ENCODE peak calls at places on chromosome 15, in ten cellular contexts. K is RWPE1, S is fibroblast of pulmonary artery, Z is coronary artery, W is fibroblast of lung, A is GM20000, P is A549, D is upper lobe of left lung, M is AG09309, E is left ventricle myocardium inferior. G is an unnamed sample.

GRCh38 chr15:86333819-86334218 is 254.1 kb downstream of the AGBL1 start:
- DNase-seq in P (no peak), W (no peak), E (no peak), D (no peak), S (no peak), Z (no peak), A (no peak), K (no peak), M (no peak), G (no peak)

GRCh38 chr15:94582368-94582767 is 351.0 kb downstream of the MCTP2 start:
- DNase-seq in W (no peak), E (no peak), K (peak), S (peak), P (peak), M (no peak), A (peak), D (no peak), Z (no peak), G (no peak)

GRCh38 chr15:63896336-63897115 is 62.8 kb upstream of the HERC1 start:
- DNase-seq in A (peak), E (no peak), P (peak), D (no peak), W (peak), M (peak), S (peak), K (no peak), Z (no peak), G (no peak)

GRCh38 chr15:79682285-79682684 is 214.5 kb downstream of the MTHFS start:
- DNase-seq in S (peak), E (peak), M (peak), P (peak), K (peak), Z (no peak), W (peak), A (no peak), D (no peak), G (no peak)

GRCh38 chr15:101102746-101103145 is 149.1 kb downstream of the CHSY1 start:
- DNase-seq in Z (no peak), E (no peak), K (no peak), A (no peak), P (no peak), S (no peak), D (no peak), W (no peak), M (no peak), G (no peak)

GRCh38 chr15:84748274-84749110 is at the start of gene ZNF592:
- DNase-seq in Z (peak), W (peak), A (peak), D (peak), S (peak), K (peak), M (no peak), E (peak), P (peak), G (peak)

GRCh38 chr15:58016776-58017175 is 48.7 kb downstream of the ALDH1A2 start:
- DNase-seq in A (no peak), K (no peak), P (no peak), S (no peak), M (no peak), E (no peak), Z (no peak), W (no peak), D (no peak), G (no peak)

GRCh38 chr15:58260186-58260910 is 122.2 kb downstream of the AQP9 start:
- DNase-seq in Z (no peak), E (peak), A (no peak), P (no peak), D (no peak), M (no peak), S (no peak), W (no peak), K (peak), G (no peak)

GRCh38 chr15:91882858-91883586 is 29.5 kb downstream of the SLCO3A1 start:
- DNase-seq in P (no peak), E (peak), S (no peak), K (no peak), W (peak), Z (no peak), M (no peak), D (no peak), A (no peak), G (no peak)

GRCh38 chr15:44712108-44713005 is 1.0 kb downstream of the B2M start:
- DNase-seq in M (peak), E (peak), S (peak), Z (peak), K (peak), P (peak), A (no peak), D (peak), W (peak), G (no peak)

GRCh38 chr15:80264031-80264430 is 12.0 kb upstream of the CTXND1 start:
- DNase-seq in P (no peak), W (peak), K (no peak), M (no peak), S (peak), A (no peak), Z (no peak), D (no peak), E (no peak), G (no peak)

GRCh38 chr15:91113036-91113435 is 13.0 kb downstream of the SV2B start:
- DNase-seq in D (no peak), E (no peak), S (no peak), M (no peak), W (no peak), A (no peak), P (no peak), K (no peak), Z (no peak), G (no peak)

GRCh38 chr15:29471306-29471705 is 201.7 kb upstream of the NSMCE3 start:
- DNase-seq in K (no peak), Z (no peak), A (no peak), S (no peak), W (no peak), D (no peak), M (no peak), E (no peak), P (no peak), G (no peak)

GRCh38 chr15:73628976-73629854 is 4.0 kb downstream of the NPTN start:
- DNase-seq in W (no peak), S (no peak), M (no peak), D (no peak), A (no peak), Z (no peak), P (no peak), K (peak), E (no peak), G (no peak)

GRCh38 chr15:25829075-25829474 is 34.1 kb downstream of the ATP10A start:
- DNase-seq in E (no peak), M (no peak), S (no peak), W (no peak), Z (no peak), D (no peak), K (no peak), P (no peak), A (no peak), G (no peak)

GRCh38 chr15:29563112-29563511 is 259.2 kb downstream of the TJP1 start:
- DNase-seq in S (no peak), A (no peak), Z (no peak), M (no peak), P (no peak), D (no peak), W (no peak), K (no peak), E (no peak), G (no peak)

GRCh38 chr15:41583795-41584194 is 24.8 kb downstream of the TYRO3 start:
- DNase-seq in W (no peak), Z (no peak), E (no peak), K (no peak), P (no peak), S (no peak), M (no peak), A (no peak), D (no peak), G (no peak)

GRCh38 chr15:26891448-26891881 is 24.6 kb downstream of the GABRA5 start:
- DNase-seq in W (peak), S (peak), M (peak), P (peak), E (peak), A (peak), Z (no peak), K (peak), D (no peak), G (no peak)

GRCh38 chr15:79431636-79432344 is at the start of gene MINAR1:
- DNase-seq in S (peak), D (peak), W (peak), Z (no peak), P (peak), M (no peak), A (peak), E (no peak), K (peak), G (no peak)

GRCh38 chr15:78244101-78244500 is 9.7 kb upstream of the ACSBG1 start:
- DNase-seq in D (no peak), Z (no peak), E (no peak), S (no peak), P (no peak), W (no peak), K (no peak), M (no peak), A (no peak), G (no peak)

GRCh38 chr15:71080705-71081104 is 34.6 kb upstream of the THSD4 start:
- DNase-seq in E (no peak), D (no peak), S (peak), A (no peak), M (peak), W (peak), Z (no peak), K (peak), P (peak), G (no peak)

GRCh38 chr15:83036253-83036652 is 24.8 kb upstream of the C15orf40 start:
- DNase-seq in D (no peak), E (no peak), P (no peak), A (no peak), K (no peak), M (no peak), Z (no peak), S (no peak), W (no peak), G (no peak)

GRCh38 chr15:60905587-60905986 is 323.5 kb downstream of the RORA start:
- DNase-seq in D (no peak), A (no peak), K (no peak), S (no peak), M (no peak), Z (no peak), E (no peak), W (no peak), P (no peak), G (no peak)

GRCh38 chr15:88636039-88636438 is 2.8 kb upstream of the ISG20 start:
- DNase-seq in A (no peak), K (peak), S (no peak), M (no peak), Z (no peak), D (no peak), P (peak), W (no peak), E (no peak), G (no peak)

GRCh38 chr15:45112592-45113379 is 1.2 kb downstream of the DUOX2 start:
- DNase-seq in E (no peak), S (no peak), D (peak), P (no peak), M (no peak), A (no peak), K (no peak), W (no peak), Z (no peak), G (no peak)

GRCh38 chr15:74831813-74832495 is 5.5 kb downstream of the CPLX3 start:
- DNase-seq in E (no peak), Z (no peak), K (no peak), W (no peak), D (no peak), S (no peak), P (no peak), M (no peak), A (no peak), G (no peak)

GRCh38 chr15:85580914-85581313 is 200.5 kb downstream of the AKAP13 start:
- DNase-seq in K (no peak), W (no peak), D (no peak), M (no peak), E (no peak), A (no peak), S (no peak), P (peak), Z (no peak), G (no peak)

GRCh38 chr15:79858469-79858868 is 38.3 kb downstream of the MTHFS start:
- DNase-seq in M (no peak), Z (no peak), P (peak), E (no peak), K (no peak), D (no peak), W (no peak), A (no peak), S (peak), G (no peak)

GRCh38 chr15:87619161-87619960 is 637.2 kb downstream of the NTRK3 start:
- DNase-seq in A (no peak), S (peak), D (peak), E (no peak), M (peak), K (no peak), W (peak), Z (no peak), P (peak), G (no peak)

GRCh38 chr15:75213212-75213767 is 11.6 kb downstream of the C15orf39 start:
- DNase-seq in W (no peak), E (no peak), M (no peak), Z (no peak), K (no peak), D (no peak), S (no peak), A (no peak), P (no peak), G (no peak)

GRCh38 chr15:49315543-49315942 is 107.5 kb upstream of the FGF7 start:
- DNase-seq in E (no peak), D (no peak), S (no peak), M (no peak), A (no peak), P (no peak), K (no peak), W (no peak), Z (no peak), G (no peak)

GRCh38 chr15:89813381-89814111 is 1.1 kb downstream of the ANPEP start:
- DNase-seq in D (no peak), E (no peak), S (no peak), A (peak), W (no peak), K (no peak), M (no peak), P (no peak), Z (no peak), G (no peak)

GRCh38 chr15:22949074-22949547 is 31.1 kb downstream of the CYFIP1 start:
- DNase-seq in S (peak), Z (peak), P (no peak), M (no peak), D (peak), E (peak), A (peak), K (no peak), W (peak), G (no peak)

GRCh38 chr15:50145451-50145872 is 26.4 kb upstream of the ATP8B4 start:
- DNase-seq in P (peak), D (no peak), M (no peak), W (peak), S (peak), A (peak), Z (no peak), K (peak), E (no peak), G (no peak)

DNA sequence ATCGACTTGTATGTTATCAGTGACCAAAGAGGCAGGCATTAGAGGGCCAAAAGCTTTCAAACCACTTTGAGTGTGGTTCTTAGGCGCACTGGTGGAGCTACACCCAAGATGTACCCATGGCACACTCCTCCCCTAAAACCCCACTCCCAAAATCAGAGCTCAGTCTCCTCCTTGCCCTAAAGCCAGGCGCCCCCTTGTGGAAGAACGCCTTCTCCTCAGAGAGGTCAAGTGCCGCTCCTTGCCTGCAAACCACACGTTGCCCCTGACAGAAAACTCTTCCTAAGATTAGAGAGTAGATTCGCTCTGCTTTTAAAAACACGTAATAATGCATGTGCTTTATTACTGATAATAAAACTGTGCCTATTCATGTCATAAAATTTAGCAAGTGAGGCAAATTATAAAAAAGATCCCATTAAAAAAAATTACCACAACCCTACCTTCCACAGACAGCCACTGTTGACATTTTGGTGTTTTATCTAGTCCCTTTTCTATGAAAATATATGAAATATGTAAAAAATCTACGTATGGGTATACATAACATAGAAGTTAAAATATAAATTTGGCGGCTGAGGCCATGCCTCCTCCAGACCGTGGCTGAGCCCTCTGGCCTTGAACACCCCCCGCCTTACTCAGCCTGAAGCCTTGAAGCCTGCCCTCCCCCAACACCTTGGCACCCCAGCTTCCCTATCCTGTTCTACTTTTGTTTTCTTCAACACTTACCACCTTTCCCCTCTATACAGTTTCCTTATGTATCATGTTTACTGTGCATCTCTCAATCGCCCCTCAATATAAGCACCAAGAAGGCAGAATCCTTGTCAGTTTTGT is 33.5 kb downstream of the BCL2L10 start:
- DNase-seq in Z (no peak), W (peak), D (no peak), E (peak), A (peak), P (peak), M (no peak), S (peak), K (peak), G (peak)
- TF ChIP-seq CTCF in Z (peak), W (peak), D (peak), E (peak), A (peak), P (peak), M (peak), S (peak), K (peak), G (peak)

GRCh38 chr15:76840830-76841460 is 64.2 kb downstream of the SCAPER start:
- DNase-seq in P (peak), K (peak), D (no peak), S (peak), Z (no peak), M (peak), W (peak), E (no peak), A (peak), G (no peak)
- TF ChIP-seq CTCF in P (peak), K (peak), D (no peak), S (peak), Z (no peak), M (peak), W (peak), E (peak), A (peak), G (no peak)

GRCh38 chr15:66625531-66625930 is 59.7 kb upstream of the LCTL start:
- DNase-seq in P (no peak), E (no peak), W (no peak), S (no peak), K (no peak), D (no peak), M (no peak), A (no peak), Z (no peak), G (no peak)

GRCh38 chr15:66623801-66624453 is 58.1 kb upstream of the LCTL start:
- DNase-seq in S (no peak), D (no peak), E (no peak), Z (no peak), M (no peak), A (no peak), W (no peak), K (no peak), P (no peak), G (no peak)

GRCh38 chr15:66620744-66621344 is 55.0 kb upstream of the LCTL start:
- DNase-seq in A (no peak), D (no peak), W (no peak), S (no peak), P (no peak), Z (no peak), M (no peak), E (no peak), K (no peak), G (no peak)

GRCh38 chr15:66621491-66622467 is 56.0 kb upstream of the LCTL start:
- DNase-seq in P (no peak), A (no peak), D (peak), S (peak), K (no peak), W (no peak), E (no peak), M (no peak), Z (no peak), G (no peak)

GRCh38 chr15:66622677-66623076 is 56.9 kb upstream of the LCTL start:
- DNase-seq in D (no peak), S (no peak), K (no peak), E (no peak), M (no peak), Z (no peak), W (peak), P (no peak), A (no peak), G (no peak)
- TF ChIP-seq CTCF in D (no peak), S (no peak), K (no peak), E (no peak), M (no peak), Z (no peak), W (no peak), P (no peak), A (no peak), G (no peak)

DNA sequence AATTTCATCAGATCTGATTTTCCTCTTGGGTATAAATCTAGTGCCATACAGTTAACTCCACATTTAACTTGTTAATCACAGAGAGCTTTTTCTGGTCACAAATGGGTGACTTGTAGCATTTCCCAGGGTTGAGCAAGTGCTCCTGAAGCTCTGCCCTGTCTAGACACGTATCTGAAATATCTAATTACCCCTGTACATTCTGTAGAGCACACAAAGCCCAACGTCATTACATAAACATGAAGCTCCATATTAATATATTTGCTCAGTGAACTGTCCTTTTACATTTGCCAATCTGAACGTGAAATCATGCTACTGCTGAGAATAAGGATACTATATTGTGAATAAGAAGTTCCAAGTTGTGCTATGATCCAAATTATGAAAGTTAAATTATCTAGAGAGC is 49.0 kb downstream of the THBS1 start:
- DNase-seq in Z (no peak), W (no peak), P (no peak), M (no peak), S (no peak), E (no peak), D (no peak), A (no peak), K (peak), G (no peak)
- TF ChIP-seq CTCF in Z (no peak), W (no peak), P (no peak), M (no peak), S (no peak), E (no peak), D (no peak), A (no peak), K (no peak), G (no peak)

DNA sequence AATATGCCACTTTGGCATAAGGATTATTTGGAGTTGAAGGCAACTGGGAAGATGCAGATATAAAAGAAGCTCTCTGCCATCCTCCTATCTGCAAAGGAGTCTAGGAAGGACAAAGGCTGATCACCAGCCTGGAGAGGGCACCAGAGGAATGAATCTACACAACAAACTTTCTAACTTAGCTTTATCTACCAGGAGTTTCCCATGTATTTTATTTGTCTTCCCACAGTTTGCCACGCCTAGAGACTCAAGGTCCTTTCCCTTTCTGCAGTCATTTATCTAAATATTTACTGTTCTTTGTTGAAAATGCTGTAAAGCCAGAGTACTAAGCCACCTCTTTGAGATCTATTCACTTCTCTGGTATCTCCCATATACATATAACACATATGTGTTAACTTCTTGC is 32.2 kb downstream of the GPR176 start:
- DNase-seq in K (peak), W (peak), A (no peak), E (no peak), P (peak), M (peak), D (no peak), Z (no peak), S (peak), G (no peak)
- TF ChIP-seq CTCF in K (peak), W (peak), A (no peak), E (peak), P (peak), M (peak), D (no peak), Z (no peak), S (peak), G (no peak)

G was measured in activated B cell treated with CpG ODN at 0.5 μM for 24 hours.